ENCODE peak calls at places on chromosomes 1 and 21, in five cellular contexts. C, P, W, R and J are unnamed samples.

GRCh38 chr1:15958788-15959187 is 17.1 kb downstream of the ZBTB17 start:
- DNase-seq in C (no peak), P (no peak), W (no peak), R (no peak), J (no peak)

GRCh38 chr1:202852163-202852904 is 36.6 kb downstream of the RABIF start:
- DNase-seq in C (peak), P (no peak), W (no peak), R (peak), J (no peak)

GRCh38 chr1:110601332-110601731 is 4.8 kb downstream of the KCNA2 start:
- DNase-seq in C (no peak), P (no peak), W (no peak), R (no peak), J (no peak)

GRCh38 chr1:32307313-32307712 is 15.4 kb downstream of the HDAC1 start:
- DNase-seq in C (no peak), P (no peak), W (no peak), R (peak), J (no peak)

GRCh38 chr21:42002421-42002958 is 7.7 kb downstream of the ZBTB21 start:
- DNase-seq in C (no peak), P (no peak), W (no peak), R (peak), J (peak)

GRCh38 chr1:215660259-215660658 is 93.2 kb downstream of the KCTD3 start:
- DNase-seq in C (no peak), P (no peak), W (no peak), R (no peak), J (peak)

GRCh38 chr1:33641099-33641830 is 168.8 kb downstream of the ZSCAN20 start:
- DNase-seq in C (peak), P (no peak), W (no peak), R (peak), J (no peak)

GRCh38 chr1:17527036-17527914 is 12.2 kb upstream of the ARHGEF10L start:
- DNase-seq in C (no peak), P (no peak), W (no peak), R (peak), J (peak)

GRCh38 chr1:23960291-23960718 is 677 bp downstream of the PNRC2 start:
- DNase-seq in C (no peak), P (no peak), W (no peak), R (peak), J (no peak)

GRCh38 chr1:75264112-75264511 is 129.9 kb downstream of the LHX8 start:
- DNase-seq in C (no peak), P (no peak), W (no peak), R (no peak), J (no peak)

GRCh38 chr1:28602536-28603439 is 10.7 kb downstream of the RAB42 start:
- DNase-seq in C (peak), P (peak), W (no peak), R (peak), J (no peak)

GRCh38 chr1:90840323-90840722 is 123.2 kb upstream of the BARHL2 start:
- DNase-seq in C (no peak), P (no peak), W (no peak), R (no peak), J (no peak)

GRCh38 chr1:13702425-13703127 is 2.6 kb downstream of the PRDM2 start:
- DNase-seq in C (no peak), P (no peak), W (no peak), R (no peak), J (no peak)
- H3K4me3 ChIP-seq in C (no peak), P (no peak), W (no peak), R (no peak), J (no peak)

DNA sequence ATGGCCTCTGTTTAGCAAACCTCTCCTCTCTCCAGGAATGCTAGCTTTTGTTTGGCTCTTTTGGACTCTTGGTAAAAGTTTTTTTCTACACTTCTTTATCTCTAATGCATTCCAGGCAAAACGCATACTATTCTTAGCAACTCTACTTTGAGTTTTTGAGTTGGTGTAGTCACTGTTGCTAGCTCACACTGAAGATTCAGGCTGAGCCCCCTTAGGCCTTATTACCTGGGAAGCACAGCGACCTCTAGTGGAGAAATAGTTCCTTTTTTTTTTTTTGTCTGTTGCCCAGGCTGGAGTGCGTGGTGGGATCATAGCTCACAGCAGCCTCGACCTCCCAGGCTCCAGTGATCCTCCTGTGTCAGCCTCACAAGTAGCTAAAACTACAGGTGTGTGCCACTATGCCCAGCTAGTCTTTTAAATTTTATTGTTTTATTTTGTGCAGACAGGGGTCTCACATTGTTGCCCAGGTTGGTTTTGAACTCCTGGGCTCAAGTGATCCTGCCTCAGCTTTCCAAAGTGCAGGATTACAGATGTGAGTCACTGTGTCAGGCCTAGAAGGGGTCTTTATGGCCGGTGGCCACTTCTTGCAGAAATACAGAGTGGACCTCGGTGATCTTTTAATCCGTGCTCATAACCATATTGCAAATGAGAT is 61.6 kb downstream of the CASQ2 start:
- DNase-seq in C (no peak), P (no peak), W (no peak), R (peak), J (no peak)
- TF ChIP-seq CTCF in C (peak), P (peak), W (peak), R (peak), J (peak)

GRCh38 chr1:166489356-166489669 is 322.5 kb upstream of the FAM78B start:
- DNase-seq in C (no peak), P (no peak), W (no peak), R (no peak), J (no peak)
- H3K4me3 ChIP-seq in C (peak), P (no peak), W (peak), R (no peak), J (no peak)

DNA sequence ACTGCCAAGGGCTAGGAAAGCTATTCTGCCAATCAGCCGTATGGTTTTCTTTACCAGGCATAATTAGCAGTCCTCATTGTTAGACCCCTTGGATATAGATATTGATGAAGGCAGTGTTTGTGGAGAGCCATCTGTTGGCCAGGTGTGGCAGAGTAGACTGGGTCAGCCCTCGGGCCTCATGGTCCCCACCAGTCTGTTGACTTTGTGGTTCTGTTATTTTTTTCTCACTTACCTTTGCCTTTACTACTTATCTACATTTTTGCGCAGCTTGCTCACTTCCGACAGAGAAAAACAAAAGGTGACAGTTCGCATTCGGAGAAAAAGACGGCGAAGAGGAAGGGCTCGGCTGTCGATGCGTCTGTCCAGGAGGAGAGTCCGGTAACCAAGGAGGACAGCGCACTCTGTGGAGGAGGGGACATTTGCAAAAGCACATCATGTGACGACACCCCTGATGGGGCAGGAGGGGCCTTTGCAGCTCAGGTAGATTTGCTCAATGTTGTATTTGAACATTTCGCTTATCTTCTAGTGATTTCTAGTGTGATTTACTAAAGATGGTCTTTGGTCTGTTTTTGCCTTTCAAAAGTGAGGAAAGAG is 2.3 kb downstream of the PCNT start:
- DNase-seq in C (no peak), P (no peak), W (no peak), R (no peak), J (no peak)
- TF ChIP-seq CTCF in C (no peak), P (no peak), W (no peak), R (no peak), J (peak)

DNA sequence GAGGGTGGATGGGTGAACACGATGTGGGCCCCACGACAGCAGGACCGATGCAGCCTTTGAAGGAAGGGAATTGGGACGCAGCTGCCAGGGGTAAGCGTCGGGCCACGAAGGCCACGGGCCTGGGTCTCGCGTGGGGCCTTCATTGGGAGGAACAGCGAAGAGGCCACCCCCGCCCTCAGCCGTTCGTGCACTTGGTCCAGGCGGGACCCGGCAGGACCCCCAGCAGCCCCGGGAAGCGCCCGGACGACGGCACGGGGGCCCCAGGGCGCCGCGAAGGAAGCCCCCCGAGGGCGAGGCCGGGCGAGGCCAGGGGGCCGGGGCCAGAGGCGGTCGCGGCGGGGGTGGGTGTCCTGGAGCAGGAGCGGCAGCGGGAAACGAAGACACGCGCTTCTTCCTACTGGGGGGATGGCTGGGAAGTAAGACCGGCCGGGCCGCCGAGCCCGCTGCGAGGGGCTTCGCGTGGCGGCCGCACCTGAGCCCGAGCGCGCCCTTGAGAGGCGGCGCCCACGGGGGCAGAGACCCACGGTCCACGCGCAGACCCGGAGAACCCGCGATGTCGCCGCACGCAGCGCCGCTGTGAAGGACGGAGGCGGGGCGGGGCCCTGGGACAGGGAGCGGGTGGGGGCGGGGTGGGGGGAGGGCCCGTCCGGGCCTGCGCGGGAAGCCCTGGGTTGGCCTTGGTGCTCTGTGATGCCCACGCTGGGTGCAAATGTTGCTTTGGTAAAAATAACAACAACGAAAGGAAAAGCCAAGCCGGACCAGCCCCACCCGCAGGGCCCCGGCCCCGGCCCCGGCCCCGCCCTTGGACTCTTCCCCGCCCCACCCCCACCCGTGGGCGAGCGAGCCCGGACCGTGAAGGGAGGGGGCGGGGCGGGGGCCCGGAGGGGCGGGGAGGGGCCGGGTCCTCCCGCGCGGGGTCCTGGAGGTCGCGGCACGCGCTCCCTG is 56.0 kb upstream of the ADARB1 start:
- DNase-seq in C (no peak), P (no peak), W (peak), R (no peak), J (no peak)
- H3K4me3 ChIP-seq in C (peak), P (peak), W (peak), R (peak), J (peak)